ENCODE peak calls at places on chromosomes 2 and 18, in seven cellular contexts. Z, K, G, S, I, B and C are unnamed samples. For H3K9me2, the result is how much of the 10 kb centered on the place peaks cover.

GRCh38 chr18:10424576-10425314 is 29.7 kb upstream of the APCDD1 start:
- DNase-seq in Z (no peak), K (no peak), G (no peak), S (no peak), I (no peak), B (peak), C (no peak)

GRCh38 chr2:119409506-119409905 is 22.1 kb upstream of the TMEM37 start:
- DNase-seq in Z (no peak), K (no peak), G (no peak), S (no peak), I (no peak), B (no peak), C (no peak)

GRCh38 chr2:85324639-85325465 is 2.9 kb downstream of the TGOLN2 start:
- DNase-seq in Z (no peak), K (no peak), G (no peak), S (no peak), I (peak), B (peak), C (no peak)

GRCh38 chr2:124530203-124530602 is 505.1 kb downstream of the CNTNAP5 start:
- DNase-seq in Z (no peak), K (peak), G (no peak), S (no peak), I (no peak), B (no peak), C (no peak)

GRCh38 chr2:393711-394696 is 106.1 kb upstream of the ALKAL2 start:
- DNase-seq in Z (peak), K (peak), G (no peak), S (peak), I (peak), B (peak), C (no peak)

GRCh38 chr2:80531319-80531718 is 226.8 kb upstream of the LRRTM1 start:
- DNase-seq in Z (no peak), K (no peak), G (no peak), S (no peak), I (no peak), B (no peak), C (peak)

GRCh38 chr2:207970138-207970824 is 55.0 kb downstream of the PLEKHM3 start:
- DNase-seq in Z (no peak), K (no peak), G (no peak), S (no peak), I (no peak), B (no peak), C (no peak)

GRCh38 chr2:195509551-195509950 is 147.5 kb upstream of the SLC39A10 start:
- DNase-seq in Z (no peak), K (no peak), G (no peak), S (no peak), I (no peak), B (no peak), C (no peak)

GRCh38 chr2:129735576-129735975 is 243.9 kb upstream of the RAB6C start:
- DNase-seq in Z (no peak), K (no peak), G (no peak), S (no peak), I (no peak), B (no peak), C (no peak)

GRCh38 chr2:16161085-16161565 is 220.8 kb downstream of the MYCN start:
- DNase-seq in Z (no peak), K (no peak), G (no peak), S (no peak), I (no peak), B (no peak), C (no peak)

GRCh38 chr2:144201126-144201525 is 318.8 kb downstream of the ZEB2 start:
- DNase-seq in Z (no peak), K (no peak), G (no peak), S (no peak), I (no peak), B (no peak), C (no peak)

GRCh38 chr2:196259507-196260481 is 88.4 kb upstream of the STK17B start:
- DNase-seq in Z (peak), K (no peak), G (no peak), S (no peak), I (peak), B (peak), C (no peak)

GRCh38 chr2:157336137-157336721 is 10.6 kb upstream of the ERMN start:
- DNase-seq in Z (peak), K (peak), G (peak), S (peak), I (peak), B (peak), C (peak)

GRCh38 chr2:121721926-121722325 is 14.7 kb downstream of the NIFK start:
- DNase-seq in Z (peak), K (no peak), G (no peak), S (no peak), I (no peak), B (peak), C (no peak)

GRCh38 chr2:121727950-121728349 is 8.7 kb downstream of the NIFK start:
- DNase-seq in Z (no peak), K (no peak), G (no peak), S (no peak), I (no peak), B (no peak), C (no peak)

GRCh38 chr2:121727332-121727731 is 9.3 kb downstream of the NIFK start:
- DNase-seq in Z (no peak), K (no peak), G (no peak), S (no peak), I (no peak), B (no peak), C (no peak)

GRCh38 chr2:121722479-121722878 is 14.2 kb downstream of the NIFK start:
- DNase-seq in Z (peak), K (no peak), G (no peak), S (no peak), I (no peak), B (peak), C (no peak)

GRCh38 chr2:121723316-121723715 is 13.4 kb downstream of the NIFK start:
- DNase-seq in Z (no peak), K (no peak), G (no peak), S (no peak), I (no peak), B (peak), C (no peak)
- H3K27ac ChIP-seq in Z (peak), K (no peak), G (no peak), S (no peak), I (no peak), B (peak), C (no peak)

GRCh38 chr2:128639693-128640092 is 321.0 kb upstream of the HS6ST1 start:
- DNase-seq in Z (no peak), K (peak), G (no peak), S (no peak), I (no peak), B (peak), C (no peak)

GRCh38 chr2:128640166-128640846 is 321.6 kb upstream of the HS6ST1 start:
- DNase-seq in Z (no peak), K (no peak), G (no peak), S (no peak), I (no peak), B (peak), C (no peak)

GRCh38 chr2:128642316-128642715 is 323.6 kb upstream of the HS6ST1 start:
- DNase-seq in Z (no peak), K (no peak), G (no peak), S (no peak), I (no peak), B (no peak), C (no peak)

GRCh38 chr2:128641421-128642095 is 322.9 kb upstream of the HS6ST1 start:
- DNase-seq in Z (no peak), K (no peak), G (no peak), S (no peak), I (no peak), B (no peak), C (no peak)

GRCh38 chr2:128640847-128641360 is 322.2 kb upstream of the HS6ST1 start:
- DNase-seq in Z (no peak), K (no peak), G (no peak), S (no peak), I (no peak), B (no peak), C (no peak)
- H3K9me2 ChIP-seq in Z (under half), K (under half), G (under half), S (under half), I (under half), B (under half), C (under half)

DNA sequence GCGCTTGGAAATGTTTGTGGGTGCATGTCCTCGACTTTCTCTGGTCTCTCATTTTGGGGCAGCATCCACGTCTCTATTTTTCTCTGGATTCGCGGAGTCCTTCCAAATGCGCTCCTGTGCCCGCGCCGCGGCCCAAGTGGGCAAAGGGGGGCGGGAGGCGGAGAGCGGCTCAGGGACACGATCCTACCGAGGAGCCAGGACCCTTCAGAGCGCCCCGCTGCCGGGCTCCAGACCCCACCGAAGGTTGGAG is 990 bp downstream of the EPAS1 start:
- DNase-seq in Z (no peak), K (no peak), G (no peak), S (no peak), I (no peak), B (peak), C (no peak)
- H3K27ac ChIP-seq in Z (peak), K (no peak), G (peak), S (no peak), I (peak), B (peak), C (no peak)

GRCh38 chr2:176843208-176843607 is 369.4 kb upstream of the HNRNPA3 start:
- DNase-seq in Z (no peak), K (no peak), G (no peak), S (no peak), I (no peak), B (no peak), C (no peak)
- H3K9me2 ChIP-seq in Z (under half), K (under half), G (under half), S (under half), I (under half), B (under half), C (under half)